ENCODE peak calls at places on chromosomes 13 and 19, in five cellular contexts. I is IMR-90, Y is H9, U is neuronal stem cell, W is mesendoderm. V is an unnamed sample.
A peak's percentile ranks its signal among the peaks of the same experiment; 100 is the strongest.

GRCh38 chr19:48543121-48543710 is 8.8 kb upstream of the SULT2B1 start:
- DNase-seq in I (peak; percentile 65), Y (peak; percentile 50), U (no peak), W (peak; percentile 50), V (no peak)

GRCh38 chr13:106919638-106920037 is 351.7 kb upstream of the ARGLU1 start:
- DNase-seq in I (no peak), Y (no peak), U (no peak), W (no peak), V (no peak)

GRCh38 chr19:6414793-6415591 is 9.6 kb downstream of the KHSRP start:
- DNase-seq in I (no peak), Y (no peak), U (no peak), W (no peak), V (no peak)

GRCh38 chr19:43534811-43535761 is 2.1 kb downstream of the ZNF575 start:
- DNase-seq in I (peak; percentile 61), Y (peak; percentile 92), U (peak; percentile 54), W (peak; percentile 93), V (peak; percentile 76)

GRCh38 chr19:42254083-42254849 is 662 bp downstream of the ERF start:
- DNase-seq in I (peak; percentile 32), Y (peak; percentile 72), U (peak; percentile 79), W (peak; percentile 86), V (peak; percentile 83)

GRCh38 chr19:55172741-55173140 is 6.3 kb upstream of the DNAAF3 start:
- DNase-seq in I (peak; percentile 75), Y (no peak), U (no peak), W (no peak), V (no peak)

GRCh38 chr19:5128932-5129389 is 160.0 kb downstream of the KDM4B start:
- DNase-seq in I (no peak), Y (no peak), U (no peak), W (no peak), V (no peak)

GRCh38 chr19:15717781-15718180 is 10.0 kb upstream of the OR10H2 start:
- DNase-seq in I (no peak), Y (no peak), U (no peak), W (no peak), V (no peak)

GRCh38 chr13:34128661-34129060 is 310.7 kb downstream of the RFC3 start:
- DNase-seq in I (no peak), Y (no peak), U (no peak), W (no peak), V (no peak)

GRCh38 chr13:70905035-70905434 is 796.8 kb upstream of the KLHL1 start:
- DNase-seq in I (no peak), Y (no peak), U (no peak), W (no peak), V (no peak)

GRCh38 chr19:351976-352625 is 7.5 kb upstream of the MIER2 start:
- DNase-seq in I (no peak), Y (no peak), U (no peak), W (no peak), V (no peak)

GRCh38 chr19:17580470-17581000 is 25.1 kb downstream of the COLGALT1 start:
- DNase-seq in I (no peak), Y (peak; percentile 52), U (no peak), W (no peak), V (no peak)

GRCh38 chr19:30719189-30719990 is 347.2 kb downstream of the ZNF536 start:
- DNase-seq in I (no peak), Y (peak; percentile 41), U (no peak), W (peak; percentile 53), V (no peak)

GRCh38 chr13:24052547-24052981 is 108.0 kb upstream of the SPATA13 start:
- DNase-seq in I (peak; percentile 30), Y (no peak), U (no peak), W (no peak), V (no peak)

GRCh38 chr19:10863107-10863700 is 8.1 kb upstream of the CARM1 start:
- DNase-seq in I (no peak), Y (no peak), U (no peak), W (no peak), V (no peak)

GRCh38 chr19:53254451-53255341 is at the start of gene ZNF677:
- DNase-seq in I (peak; percentile 76), Y (peak; percentile 93), U (peak; percentile 65), W (peak; percentile 92), V (peak; percentile 66)

GRCh38 chr13:110913911-110914292 is 967 bp downstream of the ANKRD10 start:
- DNase-seq in I (no peak), Y (no peak), U (no peak), W (no peak), V (no peak)

GRCh38 chr13:110915057-110915873 is at the start of gene ANKRD10:
- DNase-seq in I (peak; percentile 99), Y (peak; percentile 100), U (peak; percentile 100), W (peak; percentile 100), V (peak; percentile 99)

GRCh38 chr13:110913322-110913721 is 1.5 kb downstream of the ANKRD10 start:
- DNase-seq in I (peak; percentile 26), Y (no peak), U (no peak), W (peak; percentile 21), V (no peak)

GRCh38 chr13:110915874-110916670 is 1.2 kb upstream of the ANKRD10 start:
- DNase-seq in I (peak; percentile 64), Y (no peak), U (no peak), W (no peak), V (no peak)

DNA sequence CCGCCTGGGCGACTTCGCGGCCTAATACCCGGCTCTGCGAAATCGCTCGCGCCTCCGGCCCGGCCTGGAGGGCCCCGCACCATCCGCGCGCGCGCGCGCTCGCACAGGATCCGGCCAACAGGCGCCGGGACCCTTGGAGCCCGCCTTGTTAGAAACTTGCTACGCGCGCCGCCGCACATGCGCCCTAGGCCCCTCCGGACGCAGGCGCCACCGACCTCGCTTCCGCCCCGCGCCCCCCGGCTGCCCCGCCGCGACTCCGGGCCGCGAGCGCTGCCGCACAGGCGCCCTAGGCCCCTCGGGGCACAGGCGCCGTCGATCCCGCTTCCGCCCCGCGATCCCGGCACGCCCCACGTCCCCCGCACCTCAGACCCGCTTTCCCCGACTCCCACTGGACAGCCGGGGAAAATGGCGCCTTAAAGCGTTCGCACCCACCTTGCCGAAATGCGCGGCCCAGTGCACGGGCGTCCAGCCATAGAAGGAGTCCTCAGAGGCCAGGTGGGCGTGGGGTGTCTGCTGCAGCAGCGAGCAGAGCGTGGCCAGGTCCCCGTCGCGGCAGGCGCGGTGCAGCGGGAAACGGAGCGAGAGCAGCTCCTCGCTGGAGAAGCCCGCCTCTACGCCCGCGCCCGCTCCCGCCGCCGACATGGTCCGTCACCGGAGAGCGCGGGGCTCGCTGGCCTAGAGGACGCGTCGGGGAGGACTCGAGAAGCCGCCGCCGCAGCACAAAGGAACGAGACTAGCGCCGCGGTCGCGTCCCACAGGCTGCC is 394 bp downstream of the ANKRD10 start:
- DNase-seq in I (peak; percentile 74), Y (peak; percentile 56), U (peak; percentile 74), W (peak; percentile 77), V (no peak)
- H3K23ac ChIP-seq in I (peak overlapping the region; percentile 65), Y (no peak overlapping the region), U (peak overlapping the region; percentile 99), W (peak overlapping the region; percentile 99), V (no peak overlapping the region)

GRCh38 chr19:36489139-36489919 is at the start of gene ZNF566:
- DNase-seq in I (peak; percentile 97), Y (peak; percentile 99), U (peak; percentile 97), W (peak; percentile 100), V (peak; percentile 98)

GRCh38 chr19:36489920-36490415 is 607 bp upstream of the ZNF566 start:
- DNase-seq in I (peak; percentile 95), Y (peak; percentile 96), U (peak; percentile 93), W (peak; percentile 99), V (peak; percentile 93)

GRCh38 chr19:36488118-36488815 is 1.1 kb downstream of the ZNF566 start:
- DNase-seq in I (peak; percentile 53), Y (no peak), U (no peak), W (no peak), V (no peak)

GRCh38 chr19:36483653-36484052 is 5.7 kb downstream of the ZNF566 start:
- DNase-seq in I (no peak), Y (no peak), U (no peak), W (no peak), V (no peak)

DNA sequence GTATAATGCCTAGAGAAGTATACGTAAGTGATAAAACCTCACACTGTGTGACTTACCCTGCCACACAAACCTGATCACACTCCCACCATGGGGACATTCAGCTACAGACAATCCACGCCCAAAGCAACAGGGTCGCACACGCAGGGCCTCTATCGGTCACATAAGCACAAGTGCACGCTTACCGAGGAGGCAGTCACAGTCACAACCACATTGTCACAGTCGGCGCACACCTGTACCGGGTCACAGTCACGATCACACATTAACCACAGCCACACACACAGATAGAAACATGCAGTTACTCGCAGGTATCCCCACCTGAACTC is 584 bp downstream of the ZNF566 start:
- DNase-seq in I (no peak), Y (no peak), U (no peak), W (no peak), V (no peak)
- H3K23ac ChIP-seq in I (peak overlapping the region; percentile 87), Y (no peak overlapping the region), U (peak overlapping the region; percentile 50), W (peak overlapping the region; percentile 100), V (no peak overlapping the region)

DNA sequence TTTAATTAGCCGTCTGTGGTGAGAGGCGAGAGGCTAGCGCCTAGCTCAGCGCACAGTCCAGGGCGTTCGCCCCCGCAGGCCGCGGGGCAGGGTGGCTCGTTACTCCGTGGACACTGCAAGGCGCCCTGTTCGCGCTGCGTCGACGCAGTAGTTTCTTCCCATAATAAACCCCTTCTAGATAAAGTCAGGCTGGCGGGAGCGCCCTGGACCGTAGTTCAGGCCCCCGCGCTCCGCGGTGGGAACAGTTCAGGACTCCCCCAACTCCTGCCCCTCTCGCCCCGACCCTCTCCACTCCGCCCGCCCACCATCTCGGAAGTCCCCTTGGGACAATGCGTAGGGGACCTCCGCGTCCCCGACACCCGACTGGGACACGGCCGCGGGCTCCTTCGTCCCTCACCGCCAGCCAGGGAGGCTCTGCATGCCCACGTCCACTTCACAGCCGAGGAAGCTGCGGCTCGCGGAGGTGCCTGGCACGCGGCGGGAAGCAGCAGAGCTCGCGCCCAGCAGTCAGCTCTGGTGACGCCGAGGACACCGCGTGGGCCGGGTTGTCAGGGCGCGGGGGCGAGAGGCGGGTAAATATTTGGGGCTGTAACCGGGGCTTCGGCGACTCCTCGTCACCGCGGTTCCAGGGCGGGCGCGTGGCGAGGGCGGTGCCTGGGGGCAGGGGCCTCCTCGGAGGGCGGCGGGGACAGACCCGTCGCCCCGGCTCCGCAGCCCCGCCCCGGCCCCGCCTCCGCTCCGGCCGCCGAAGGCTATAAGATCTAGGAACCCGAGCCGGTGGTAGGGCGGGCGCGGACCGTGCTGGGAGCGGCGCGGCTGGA is at the start of gene RGCC:
- DNase-seq in I (peak; percentile 49), Y (peak; percentile 75), U (peak; percentile 56), W (peak; percentile 72), V (no peak)
- H3K23ac ChIP-seq in I (peak within 1 kb of the TSS; percentile 75), Y (no peak within 1 kb of the TSS), U (peak within 1 kb of the TSS; percentile 76), W (peak within 1 kb of the TSS; percentile 45), V (no peak within 1 kb of the TSS)

DNA sequence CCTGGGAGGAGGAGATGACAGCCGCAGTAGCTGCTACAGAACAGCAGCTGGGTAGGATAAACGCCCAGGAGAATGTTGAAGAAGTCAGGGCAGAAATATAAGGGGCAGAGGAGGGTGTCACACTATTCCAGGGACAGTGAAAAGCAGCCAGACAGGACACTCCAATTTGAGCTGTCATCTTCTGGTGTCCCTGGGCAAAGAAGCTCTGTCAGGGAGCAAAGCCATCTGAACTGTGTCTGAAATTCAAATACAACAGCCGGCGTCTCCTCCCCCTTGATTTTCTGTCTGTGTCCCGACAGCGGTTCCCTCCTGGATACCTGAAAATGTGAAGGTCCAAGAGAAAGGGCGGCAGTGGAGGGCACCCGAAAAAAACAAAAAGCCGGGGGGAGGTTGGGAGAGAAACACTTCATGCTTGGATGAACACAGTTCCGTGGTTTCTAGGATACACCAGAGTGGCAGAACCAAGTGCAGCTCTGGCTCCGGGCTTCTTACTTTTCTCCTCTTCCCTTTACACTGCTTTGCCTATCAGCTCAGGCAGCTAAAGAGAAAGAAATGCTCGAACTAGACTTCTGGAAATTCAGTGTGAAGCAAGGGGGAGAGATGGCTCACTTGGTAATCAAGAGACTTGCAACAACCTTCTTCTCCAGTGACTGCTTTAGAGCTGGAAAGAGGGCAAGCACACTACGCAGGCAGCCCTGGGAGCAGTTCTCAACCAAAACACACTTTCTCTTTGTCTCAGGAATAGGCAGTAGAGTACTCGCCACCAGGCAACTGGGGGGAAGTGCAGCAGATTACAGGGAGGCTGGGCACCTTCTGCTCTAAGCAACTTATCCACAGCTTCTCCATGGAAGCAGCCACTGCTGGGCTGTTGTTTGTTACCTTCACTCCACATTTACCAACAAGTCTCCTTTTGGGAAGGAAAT is 465.6 kb downstream of the ITGBL1 start:
- DNase-seq in I (no peak), Y (peak; percentile 47), U (no peak), W (peak; percentile 43), V (no peak)
- H3K23ac ChIP-seq in I (no peak overlapping the region), Y (no peak overlapping the region), U (peak overlapping the region; percentile 32), W (no peak overlapping the region), V (no peak overlapping the region)